ENCODE peak calls at places on chromosomes 1 and 21, in nine cellular contexts. C, K, N, F, A, Z, V, X and L are unnamed samples.

GRCh38 chr1:22216210-22216883 is 73.5 kb upstream of the WNT4 start:
- DNase-seq in C (no peak), K (no peak), N (no peak), F (peak), A (peak), Z (no peak), V (peak), X (no peak), L (no peak)

GRCh38 chr1:111212634-111213335 is 12.3 kb upstream of the DENND2D start:
- DNase-seq in C (no peak), K (no peak), N (no peak), F (no peak), A (no peak), Z (no peak), V (no peak), X (no peak), L (no peak)

GRCh38 chr1:53582211-53583020 is 123.2 kb downstream of the DMRTB1 start:
- DNase-seq in C (no peak), K (no peak), N (no peak), F (peak), A (peak), Z (no peak), V (no peak), X (no peak), L (no peak)

GRCh38 chr1:44677201-44677520 is 2.6 kb downstream of the ARMH1 start:
- DNase-seq in C (peak), K (no peak), N (peak), F (no peak), A (no peak), Z (peak), V (no peak), X (no peak), L (peak)

GRCh38 chr1:166952002-166952746 is 23.2 kb downstream of the ILDR2 start:
- DNase-seq in C (peak), K (no peak), N (no peak), F (no peak), A (no peak), Z (no peak), V (no peak), X (no peak), L (peak)

GRCh38 chr21:45029298-45029967 is 44.9 kb upstream of the ADARB1 start:
- DNase-seq in C (peak), K (peak), N (no peak), F (no peak), A (peak), Z (no peak), V (peak), X (no peak), L (no peak)

GRCh38 chr21:42362700-42363099 is 3.6 kb downstream of the TFF1 start:
- DNase-seq in C (no peak), K (no peak), N (no peak), F (no peak), A (no peak), Z (no peak), V (no peak), X (no peak), L (no peak)

GRCh38 chr1:184143449-184143848 is 91.9 kb downstream of the TSEN15 start:
- DNase-seq in C (peak), K (no peak), N (no peak), F (peak), A (no peak), Z (no peak), V (no peak), X (no peak), L (peak)

GRCh38 chr1:60903591-60903990 is 178.8 kb upstream of the NFIA start:
- DNase-seq in C (peak), K (peak), N (no peak), F (peak), A (no peak), Z (no peak), V (peak), X (no peak), L (peak)

GRCh38 chr1:179251675-179252074 is 22.2 kb upstream of the ABL2 start:
- DNase-seq in C (peak), K (peak), N (no peak), F (no peak), A (no peak), Z (peak), V (no peak), X (no peak), L (peak)

GRCh38 chr1:243848165-243849088 is 1.6 kb downstream of the AKT3 start:
- DNase-seq in C (no peak), K (no peak), N (no peak), F (no peak), A (no peak), Z (no peak), V (no peak), X (no peak), L (peak)

GRCh38 chr1:229710746-229711145 is 84.7 kb downstream of the URB2 start:
- DNase-seq in C (peak), K (no peak), N (no peak), F (no peak), A (no peak), Z (no peak), V (no peak), X (no peak), L (no peak)

GRCh38 chr21:42681296-42682206 is 28.1 kb downstream of the PDE9A start:
- DNase-seq in C (no peak), K (no peak), N (no peak), F (no peak), A (no peak), Z (no peak), V (no peak), X (no peak), L (no peak)

GRCh38 chr1:197268012-197268411 is at the start of gene CRB1:
- DNase-seq in C (no peak), K (peak), N (no peak), F (no peak), A (no peak), Z (no peak), V (no peak), X (no peak), L (no peak)

GRCh38 chr1:29707796-29708195 is 471.5 kb downstream of the PTPRU start:
- DNase-seq in C (no peak), K (no peak), N (no peak), F (no peak), A (no peak), Z (no peak), V (no peak), X (no peak), L (no peak)

GRCh38 chr1:193733674-193734073 is 547.3 kb upstream of the B3GALT2 start:
- DNase-seq in C (no peak), K (no peak), N (no peak), F (no peak), A (no peak), Z (no peak), V (no peak), X (no peak), L (no peak)